ENCODE peak calls at places on chromosomes 7 and 10, in ten cellular contexts. One of them, this sample, is unnamed.

GRCh38 chr7:135964254-135964653 is 12.9 kb downstream of the MTPN start:
- DNase-seq in sciatic nerve: no peak
- DNase-seq in dorsolateral prefrontal cortex: no peak
- DNase-seq in heart left ventricle: no peak
- DNase-seq in stomach: no peak
- DNase-seq in SK-N-SH: no peak
- DNase-seq in mucosa of gallbladder: no peak
- DNase-seq in transverse colon: no peak
- DNase-seq in heart right ventricle: no peak
- DNase-seq in hepatic stellate cell: no peak
- DNase-seq in this sample: no peak

GRCh38 chr7:106071356-106071998 is 40.6 kb downstream of the SYPL1 start:
- DNase-seq in transverse colon: peak
- DNase-seq in SK-N-SH: peak
- DNase-seq in dorsolateral prefrontal cortex: no peak
- DNase-seq in heart left ventricle: no peak
- DNase-seq in mucosa of gallbladder: peak
- DNase-seq in sciatic nerve: no peak
- DNase-seq in stomach: peak
- DNase-seq in hepatic stellate cell: no peak
- DNase-seq in heart right ventricle: no peak
- DNase-seq in this sample: no peak

GRCh38 chr7:100167912-100168323 is 499 bp downstream of the GAL3ST4 start:
- DNase-seq in sciatic nerve: no peak
- DNase-seq in dorsolateral prefrontal cortex: no peak
- DNase-seq in heart right ventricle: no peak
- DNase-seq in SK-N-SH: peak
- DNase-seq in heart left ventricle: peak
- DNase-seq in mucosa of gallbladder: no peak
- DNase-seq in transverse colon: peak
- DNase-seq in stomach: no peak
- DNase-seq in hepatic stellate cell: peak
- DNase-seq in this sample: no peak

GRCh38 chr10:97022616-97023015 is 163.1 kb downstream of the SLIT1 start:
- DNase-seq in heart right ventricle: no peak
- DNase-seq in mucosa of gallbladder: no peak
- DNase-seq in heart left ventricle: no peak
- DNase-seq in sciatic nerve: no peak
- DNase-seq in SK-N-SH: no peak
- DNase-seq in hepatic stellate cell: no peak
- DNase-seq in stomach: no peak
- DNase-seq in transverse colon: no peak
- DNase-seq in dorsolateral prefrontal cortex: no peak
- DNase-seq in this sample: no peak

GRCh38 chr10:116470768-116471415 is 43.2 kb downstream of the PNLIPRP3 start:
- DNase-seq in stomach: no peak
- DNase-seq in mucosa of gallbladder: peak
- DNase-seq in SK-N-SH: peak
- DNase-seq in heart left ventricle: no peak
- DNase-seq in sciatic nerve: no peak
- DNase-seq in heart right ventricle: no peak
- DNase-seq in hepatic stellate cell: no peak
- DNase-seq in dorsolateral prefrontal cortex: no peak
- DNase-seq in transverse colon: peak
- DNase-seq in this sample: no peak

GRCh38 chr10:110429301-110429700 is 68.4 kb upstream of the DUSP5 start:
- DNase-seq in SK-N-SH: no peak
- DNase-seq in mucosa of gallbladder: no peak
- DNase-seq in hepatic stellate cell: no peak
- DNase-seq in heart right ventricle: no peak
- DNase-seq in dorsolateral prefrontal cortex: no peak
- DNase-seq in sciatic nerve: no peak
- DNase-seq in transverse colon: peak
- DNase-seq in heart left ventricle: no peak
- DNase-seq in stomach: no peak
- DNase-seq in this sample: no peak

GRCh38 chr7:36207451-36208291 is 54.6 kb downstream of the EEPD1 start:
- DNase-seq in SK-N-SH: peak
- DNase-seq in dorsolateral prefrontal cortex: peak
- DNase-seq in hepatic stellate cell: peak
- DNase-seq in stomach: peak
- DNase-seq in sciatic nerve: peak
- DNase-seq in transverse colon: peak
- DNase-seq in heart left ventricle: peak
- DNase-seq in mucosa of gallbladder: peak
- DNase-seq in heart right ventricle: peak
- DNase-seq in this sample: no peak

GRCh38 chr10:16950686-16951681 is 133.8 kb upstream of the RSU1 start:
- DNase-seq in mucosa of gallbladder: no peak
- DNase-seq in heart left ventricle: no peak
- DNase-seq in transverse colon: no peak
- DNase-seq in hepatic stellate cell: peak
- DNase-seq in dorsolateral prefrontal cortex: no peak
- DNase-seq in heart right ventricle: no peak
- DNase-seq in sciatic nerve: no peak
- DNase-seq in stomach: no peak
- DNase-seq in SK-N-SH: peak
- DNase-seq in this sample: peak

GRCh38 chr10:34137955-34138354 is 677.1 kb downstream of the PARD3 start:
- DNase-seq in mucosa of gallbladder: no peak
- DNase-seq in dorsolateral prefrontal cortex: no peak
- DNase-seq in transverse colon: no peak
- DNase-seq in hepatic stellate cell: no peak
- DNase-seq in SK-N-SH: no peak
- DNase-seq in stomach: no peak
- DNase-seq in heart left ventricle: no peak
- DNase-seq in heart right ventricle: no peak
- DNase-seq in sciatic nerve: no peak
- DNase-seq in this sample: no peak

GRCh38 chr7:131546583-131547111 is 9.8 kb downstream of the PODXL start:
- DNase-seq in stomach: no peak
- DNase-seq in mucosa of gallbladder: no peak
- DNase-seq in hepatic stellate cell: no peak
- DNase-seq in heart left ventricle: no peak
- DNase-seq in transverse colon: no peak
- DNase-seq in sciatic nerve: no peak
- DNase-seq in SK-N-SH: peak
- DNase-seq in heart right ventricle: no peak
- DNase-seq in dorsolateral prefrontal cortex: no peak
- DNase-seq in this sample: peak

GRCh38 chr7:116997972-116998371 is 44.7 kb downstream of the ST7 start:
- DNase-seq in sciatic nerve: no peak
- DNase-seq in transverse colon: no peak
- DNase-seq in dorsolateral prefrontal cortex: no peak
- DNase-seq in hepatic stellate cell: no peak
- DNase-seq in mucosa of gallbladder: no peak
- DNase-seq in heart right ventricle: no peak
- DNase-seq in stomach: no peak
- DNase-seq in SK-N-SH: no peak
- DNase-seq in heart left ventricle: no peak
- DNase-seq in this sample: no peak